ENCODE peak calls at places on chromosomes 11 and 22, in seven cellular contexts. One of them, this sample, is unnamed.

GRCh38 chr22:32880906-32881596 is 79.5 kb downstream of the TIMP3 start:
- DNase-seq in HCT116: no peak
- DNase-seq in K562: peak; percentile 93
- DNase-seq in HEK293T: peak; percentile 53
- DNase-seq in HepG2: no peak
- DNase-seq in WTC11: no peak
- DNase-seq in GM12878: no peak
- DNase-seq in this sample: no peak

GRCh38 chr22:31496735-31497146 is 405 bp downstream of the SFI1 start:
- DNase-seq in HepG2: no peak
- DNase-seq in HCT116: no peak
- DNase-seq in WTC11: no peak
- DNase-seq in HEK293T: peak; percentile 46
- DNase-seq in GM12878: no peak
- DNase-seq in K562: peak; percentile 28
- DNase-seq in this sample: no peak

GRCh38 chr11:106399075-106399500 is 321.6 kb downstream of the AASDHPPT start:
- DNase-seq in HEK293T: no peak
- DNase-seq in HCT116: peak; percentile 36
- DNase-seq in K562: no peak
- DNase-seq in HepG2: no peak
- DNase-seq in WTC11: no peak
- DNase-seq in GM12878: no peak
- DNase-seq in this sample: no peak

GRCh38 chr11:9384535-9385287 is at the start of gene IPO7:
- DNase-seq in GM12878: peak; percentile 60
- DNase-seq in HepG2: peak; percentile 87
- DNase-seq in HCT116: peak; percentile 80
- DNase-seq in HEK293T: peak; percentile 88
- DNase-seq in K562: peak; percentile 97
- DNase-seq in WTC11: peak; percentile 90
- DNase-seq in this sample: peak; percentile 85

GRCh38 chr22:44894782-44895181 is 115.0 kb downstream of the PHF21B start:
- DNase-seq in K562: no peak
- DNase-seq in WTC11: no peak
- DNase-seq in HepG2: no peak
- DNase-seq in HCT116: no peak
- DNase-seq in HEK293T: no peak
- DNase-seq in GM12878: no peak
- DNase-seq in this sample: no peak

GRCh38 chr11:78573271-78574035 is 1.2 kb downstream of the NARS2 start:
- DNase-seq in K562: peak; percentile 16
- DNase-seq in HEK293T: no peak
- DNase-seq in WTC11: no peak
- DNase-seq in GM12878: no peak
- DNase-seq in HepG2: no peak
- DNase-seq in HCT116: no peak
- DNase-seq in this sample: no peak

GRCh38 chr22:29154364-29155048 is 51.2 kb upstream of the EMID1 start:
- DNase-seq in HEK293T: peak; percentile 95
- DNase-seq in HCT116: peak; percentile 34
- DNase-seq in WTC11: peak; percentile 89
- DNase-seq in GM12878: no peak
- DNase-seq in HepG2: peak; percentile 49
- DNase-seq in K562: peak; percentile 84
- DNase-seq in this sample: peak; percentile 39

GRCh38 chr22:42277988-42278776 is 7.7 kb upstream of the TCF20 start:
- DNase-seq in K562: no peak
- DNase-seq in HCT116: no peak
- DNase-seq in WTC11: no peak
- DNase-seq in HepG2: no peak
- DNase-seq in HEK293T: no peak
- DNase-seq in GM12878: no peak
- DNase-seq in this sample: no peak

GRCh38 chr11:75668508-75669297 is at the start of gene MAP6:
- DNase-seq in HepG2: no peak
- DNase-seq in K562: peak; percentile 22
- DNase-seq in WTC11: peak; percentile 64
- DNase-seq in HCT116: no peak
- DNase-seq in GM12878: no peak
- DNase-seq in HEK293T: peak; percentile 41
- DNase-seq in this sample: no peak

GRCh38 chr11:28106351-28107043 is 1.5 kb downstream of the KIF18A start:
- DNase-seq in HepG2: no peak
- DNase-seq in WTC11: no peak
- DNase-seq in HCT116: no peak
- DNase-seq in HEK293T: no peak
- DNase-seq in K562: no peak
- DNase-seq in GM12878: no peak
- DNase-seq in this sample: no peak

GRCh38 chr11:132234878-132235277 is 864.5 kb downstream of the NTM start:
- DNase-seq in HEK293T: no peak
- DNase-seq in WTC11: no peak
- DNase-seq in HepG2: no peak
- DNase-seq in K562: no peak
- DNase-seq in GM12878: no peak
- DNase-seq in HCT116: no peak
- DNase-seq in this sample: no peak

GRCh38 chr22:26718905-26719304 is 61.5 kb downstream of the MIAT start:
- DNase-seq in HepG2: no peak
- DNase-seq in K562: no peak
- DNase-seq in WTC11: no peak
- DNase-seq in GM12878: no peak
- DNase-seq in HEK293T: no peak
- DNase-seq in HCT116: no peak
- DNase-seq in this sample: no peak

GRCh38 chr11:14253878-14254277 is 105.1 kb downstream of the RRAS2 start:
- DNase-seq in HCT116: no peak
- DNase-seq in K562: no peak
- DNase-seq in HEK293T: no peak
- DNase-seq in WTC11: no peak
- DNase-seq in GM12878: no peak
- DNase-seq in HepG2: no peak
- DNase-seq in this sample: no peak

GRCh38 chr11:45859661-45860140 is 12.4 kb downstream of the CRY2 start:
- DNase-seq in K562: no peak
- DNase-seq in HepG2: no peak
- DNase-seq in HEK293T: no peak
- DNase-seq in WTC11: peak; percentile 46
- DNase-seq in GM12878: no peak
- DNase-seq in HCT116: no peak
- DNase-seq in this sample: no peak

GRCh38 chr11:131889760-131890620 is 519.6 kb downstream of the NTM start:
- DNase-seq in HEK293T: no peak
- DNase-seq in WTC11: no peak
- DNase-seq in GM12878: no peak
- DNase-seq in HepG2: no peak
- DNase-seq in K562: no peak
- DNase-seq in HCT116: no peak
- DNase-seq in this sample: no peak

GRCh38 chr11:20355221-20356219 is 8.0 kb upstream of the HTATIP2 start:
- DNase-seq in K562: peak; percentile 72
- DNase-seq in HepG2: peak; percentile 78
- DNase-seq in HEK293T: peak; percentile 41
- DNase-seq in HCT116: peak; percentile 54
- DNase-seq in WTC11: peak; percentile 46
- DNase-seq in GM12878: no peak
- DNase-seq in this sample: no peak

GRCh38 chr11:67349036-67349435 is 4.3 kb downstream of the POLD4 start:
- DNase-seq in GM12878: no peak
- DNase-seq in K562: no peak
- DNase-seq in WTC11: no peak
- DNase-seq in HEK293T: no peak
- DNase-seq in HepG2: no peak
- DNase-seq in HCT116: no peak
- DNase-seq in this sample: no peak

GRCh38 chr11:12111482-12112149 is 1.2 kb downstream of the MICAL2 start:
- DNase-seq in HepG2: no peak
- DNase-seq in HCT116: no peak
- DNase-seq in GM12878: no peak
- DNase-seq in K562: no peak
- DNase-seq in HEK293T: no peak
- DNase-seq in WTC11: no peak
- DNase-seq in this sample: no peak

GRCh38 chr11:64523456-64524187 is 67.4 kb upstream of the SLC22A12 start:
- DNase-seq in WTC11: no peak
- DNase-seq in HEK293T: no peak
- DNase-seq in GM12878: no peak
- DNase-seq in HCT116: no peak
- DNase-seq in K562: no peak
- DNase-seq in HepG2: no peak
- DNase-seq in this sample: no peak

DNA sequence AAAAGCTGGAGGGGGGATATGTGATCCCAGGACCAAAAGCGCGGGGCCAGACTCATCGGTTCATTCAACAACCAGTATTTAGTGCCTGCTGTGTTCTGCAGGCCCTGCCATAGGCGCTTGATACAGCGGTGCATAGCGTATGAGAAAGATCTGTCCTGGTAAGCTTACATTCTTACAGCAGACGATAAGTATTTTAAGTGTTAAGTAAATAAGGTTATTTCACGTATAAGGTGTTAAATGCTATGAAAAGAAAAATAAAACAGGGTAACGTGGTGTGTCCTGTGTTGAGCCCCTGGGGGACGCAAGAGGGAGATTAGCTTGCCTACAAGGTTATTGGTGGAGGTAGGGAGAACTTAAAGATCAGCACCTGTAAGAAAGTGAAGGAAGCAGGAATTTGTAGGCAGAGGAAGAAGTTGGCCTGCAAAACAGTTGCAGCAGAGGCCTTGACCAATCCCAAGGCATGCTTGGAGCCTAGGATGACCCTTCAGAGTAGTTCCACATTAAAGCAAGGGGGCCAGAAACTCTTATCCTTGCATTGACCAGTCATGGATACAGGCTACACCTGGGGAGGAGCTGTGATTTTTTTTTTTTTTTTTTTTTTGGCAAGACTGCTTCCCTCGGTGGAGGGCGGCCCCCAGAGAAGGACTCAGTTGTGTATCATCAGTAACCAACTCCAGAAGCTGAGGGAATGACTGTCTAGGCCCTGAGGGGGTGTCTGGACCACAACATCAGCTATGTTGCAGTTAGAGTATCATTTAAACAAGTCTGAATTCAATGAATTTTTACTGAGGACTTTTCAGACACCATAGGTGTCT is 499 bp upstream of the LIPT2 start:
- DNase-seq in GM12878: peak; percentile 2
- DNase-seq in K562: no peak
- DNase-seq in WTC11: no peak
- DNase-seq in HCT116: peak; percentile 22
- DNase-seq in HepG2: no peak
- DNase-seq in HEK293T: no peak
- DNase-seq in this sample: no peak
- TF ChIP-seq SP1 in GM12878: no peak
- TF ChIP-seq SP1 in K562: no peak
- TF ChIP-seq SP1 in WTC11: no peak
- TF ChIP-seq SP1 in HCT116: no peak
- TF ChIP-seq SP1 in HepG2: no peak
- TF ChIP-seq SP1 in HEK293T: no peak
- TF ChIP-seq SP1 in this sample: peak; percentile 52

DNA sequence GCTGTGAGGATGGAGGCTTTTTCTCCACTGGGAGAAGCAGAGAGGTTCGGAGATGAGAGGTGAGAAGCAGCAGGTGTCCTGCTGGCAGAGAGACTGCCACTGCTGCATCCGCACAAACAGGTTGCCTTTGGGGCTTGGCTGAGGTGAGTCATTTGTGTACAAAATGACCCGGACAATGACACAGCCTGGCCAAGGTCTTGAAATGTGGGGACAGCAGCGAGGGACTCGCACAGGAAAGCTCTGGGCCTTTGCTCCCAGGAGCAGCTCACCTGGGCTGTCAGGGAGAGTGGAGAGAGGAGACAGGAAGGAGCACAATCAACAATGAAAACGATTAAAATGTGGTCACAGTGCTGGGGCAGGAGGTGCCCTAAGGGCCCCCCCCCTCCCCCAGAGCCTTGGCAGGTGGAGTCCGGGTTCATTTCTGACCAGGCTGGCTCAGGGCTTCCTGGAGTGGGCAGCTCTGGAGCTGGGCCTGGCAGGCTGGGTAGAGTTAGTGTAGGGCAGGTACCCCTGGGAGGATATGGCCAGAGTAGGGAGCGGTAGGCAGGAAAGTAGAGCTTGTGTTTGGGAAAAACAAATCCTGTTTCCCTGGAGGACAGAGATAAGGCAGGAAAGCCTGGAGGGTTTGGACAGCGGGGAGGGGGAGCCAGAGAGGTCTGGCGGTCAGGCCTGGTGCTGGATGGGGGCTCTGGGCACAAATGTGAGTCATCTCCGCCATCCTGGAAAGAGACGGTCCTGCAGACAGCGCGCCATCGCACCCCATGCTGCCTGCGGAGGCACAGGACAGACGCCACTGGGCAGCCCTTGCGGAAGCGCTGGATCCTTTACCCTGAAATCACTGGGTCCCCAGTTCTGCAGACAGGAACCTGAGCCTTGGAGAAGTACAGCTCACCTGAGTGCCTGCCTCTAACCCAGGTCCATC is 37.8 kb upstream of the CELSR1 start:
- DNase-seq in WTC11: peak; percentile 37
- DNase-seq in GM12878: no peak
- DNase-seq in HepG2: peak; percentile 84
- DNase-seq in HEK293T: no peak
- DNase-seq in K562: no peak
- DNase-seq in HCT116: peak; percentile 46
- DNase-seq in this sample: no peak
- TF ChIP-seq SP1 in WTC11: no peak
- TF ChIP-seq SP1 in GM12878: no peak
- TF ChIP-seq SP1 in HepG2: no peak
- TF ChIP-seq SP1 in HEK293T: no peak
- TF ChIP-seq SP1 in K562: no peak
- TF ChIP-seq SP1 in HCT116: peak; percentile 61
- TF ChIP-seq SP1 in this sample: no peak

GRCh38 chr11:59176330-59176729 is 4.4 kb downstream of the DTX4 start:
- DNase-seq in HEK293T: no peak
- DNase-seq in WTC11: no peak
- DNase-seq in K562: no peak
- DNase-seq in GM12878: no peak
- DNase-seq in HepG2: no peak
- DNase-seq in HCT116: no peak
- DNase-seq in this sample: no peak
- TF ChIP-seq SP1 in HEK293T: no peak
- TF ChIP-seq SP1 in WTC11: no peak
- TF ChIP-seq SP1 in K562: no peak
- TF ChIP-seq SP1 in GM12878: no peak
- TF ChIP-seq SP1 in HepG2: no peak
- TF ChIP-seq SP1 in HCT116: no peak
- TF ChIP-seq SP1 in this sample: no peak

DNA sequence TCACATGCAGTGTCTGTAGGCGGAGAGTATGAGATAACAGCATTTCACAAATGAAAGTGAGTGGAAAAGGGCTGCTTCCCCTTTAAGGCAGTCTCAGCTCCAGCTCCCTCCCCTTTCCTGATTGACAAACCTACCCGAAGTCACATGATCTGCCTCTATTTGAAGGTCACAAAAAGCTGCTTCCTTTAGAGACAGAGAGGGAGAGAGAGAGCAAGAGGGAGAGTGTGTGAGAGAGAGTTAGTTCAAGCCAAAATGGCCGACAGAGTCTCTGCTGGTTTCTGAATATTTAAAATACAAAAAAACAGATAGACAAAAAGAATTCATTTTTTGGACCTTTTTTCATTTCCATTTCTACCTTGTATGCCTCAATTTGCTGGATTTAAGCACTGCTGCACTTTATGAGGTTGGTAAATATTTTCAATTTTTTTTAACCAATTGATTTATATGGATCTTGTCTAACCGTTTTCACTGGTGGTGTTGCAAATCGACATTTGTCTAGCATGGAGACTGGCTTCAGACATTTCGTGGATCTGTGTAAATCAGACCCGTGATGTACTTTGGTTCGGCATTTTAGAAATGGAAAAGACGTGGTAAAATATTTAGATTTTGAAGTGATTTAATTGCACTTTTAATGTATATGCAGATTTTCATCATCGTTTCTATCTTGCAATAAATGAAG is at the start of gene TNRC6B:
- DNase-seq in K562: peak; percentile 94
- DNase-seq in WTC11: peak; percentile 54
- DNase-seq in HCT116: peak; percentile 95
- DNase-seq in GM12878: peak; percentile 98
- DNase-seq in HEK293T: peak; percentile 87
- DNase-seq in HepG2: peak; percentile 98
- DNase-seq in this sample: peak; percentile 75
- TF ChIP-seq SP1 in K562: peak; percentile 59
- TF ChIP-seq SP1 in WTC11: peak; percentile 46
- TF ChIP-seq SP1 in HCT116: peak; percentile 84
- TF ChIP-seq SP1 in GM12878: peak; percentile 68
- TF ChIP-seq SP1 in HEK293T: no peak
- TF ChIP-seq SP1 in HepG2: peak; percentile 55
- TF ChIP-seq SP1 in this sample: peak; percentile 87